ENCODE peak calls at places on chromosome 15, in five cellular contexts. H, T, A, D and L are unnamed samples.
A peak's percentile ranks its signal among the peaks of the same experiment; 100 is the strongest.

GRCh38 chr15:65377976-65378366 is at the start of gene IGDCC3:
- DNase-seq in A (peak; percentile 81), D (no peak), T (peak; percentile 31), H (no peak), L (peak; percentile 85)

GRCh38 chr15:45980376-45980775 is 345.5 kb downstream of the SQOR start:
- DNase-seq in T (no peak), A (no peak), D (no peak), H (no peak), L (no peak)

GRCh38 chr15:96851613-96852012 is 521.1 kb downstream of the NR2F2 start:
- DNase-seq in A (no peak), D (no peak), H (no peak), T (no peak), L (no peak)

GRCh38 chr15:52483712-52484111 is 45.0 kb downstream of the MYO5A start:
- DNase-seq in H (no peak), T (no peak), A (no peak), D (no peak), L (no peak)

GRCh38 chr15:23437673-23438072 is 9.4 kb downstream of the GOLGA6L2 start:
- DNase-seq in T (no peak), D (no peak), H (no peak), A (no peak), L (no peak)

GRCh38 chr15:25171856-25172687 is 217.3 kb downstream of the SNRPN start:
- DNase-seq in T (no peak), H (no peak), D (no peak), A (no peak), L (no peak)

GRCh38 chr15:64855206-64856000 is 13.7 kb downstream of the PLEKHO2 start:
- DNase-seq in A (no peak), T (no peak), D (no peak), H (no peak), L (no peak)

GRCh38 chr15:92492556-92492955 is 98.9 kb downstream of the ST8SIA2 start:
- DNase-seq in T (no peak), A (no peak), H (no peak), D (no peak), L (no peak)

GRCh38 chr15:75647370-75648155 is at the start of gene SNX33:
- DNase-seq in D (no peak), A (peak; percentile 78), T (peak; percentile 89), H (peak; percentile 89), L (peak; percentile 76)

GRCh38 chr15:89775815-89776214 is 317 bp upstream of the MESP2 start:
- DNase-seq in A (no peak), H (no peak), T (no peak), D (no peak), L (no peak)

GRCh38 chr15:25054329-25054728 is 99.5 kb downstream of the SNRPN start:
- DNase-seq in A (no peak), D (no peak), T (no peak), H (no peak), L (no peak)

GRCh38 chr15:65263313-65263712 is 23.4 kb downstream of the PARP16 start:
- DNase-seq in A (no peak), T (no peak), D (no peak), H (no peak), L (no peak)

GRCh38 chr15:66261056-66261455 is 7.5 kb upstream of the MEGF11 start:
- DNase-seq in T (no peak), D (no peak), H (no peak), A (no peak), L (no peak)

GRCh38 chr15:45855907-45856579 is 221.2 kb downstream of the SQOR start:
- DNase-seq in D (no peak), A (no peak), H (no peak), T (no peak), L (no peak)

GRCh38 chr15:56064152-56064551 is 70.7 kb upstream of the NEDD4 start:
- DNase-seq in A (no peak), D (no peak), T (no peak), H (no peak), L (no peak)

GRCh38 chr15:82810863-82811421 is 1.5 kb downstream of the WHAMM start:
- DNase-seq in T (no peak), H (no peak), D (peak; percentile 45), A (no peak), L (no peak)

GRCh38 chr15:90266485-90266884 is 1.0 kb downstream of the NGRN start:
- DNase-seq in A (no peak), D (no peak), T (no peak), H (no peak), L (no peak)

GRCh38 chr15:46120713-46121112 is 485.9 kb downstream of the SQOR start:
- DNase-seq in A (no peak), D (no peak), T (no peak), H (no peak), L (no peak)

GRCh38 chr15:88681610-88682221 is 42.9 kb downstream of the ISG20 start:
- DNase-seq in T (no peak), D (no peak), H (no peak), A (peak; percentile 79), L (no peak)

GRCh38 chr15:38724827-38725226 is 160.2 kb upstream of the RASGRP1 start:
- DNase-seq in T (peak; percentile 10), D (no peak), A (no peak), H (no peak), L (no peak)

GRCh38 chr15:56460947-56461346 is 4.0 kb downstream of the MNS1 start:
- DNase-seq in D (no peak), T (no peak), A (no peak), H (no peak), L (no peak)

GRCh38 chr15:89115547-89115946 is 27.3 kb downstream of the ABHD2 start:
- DNase-seq in T (no peak), A (no peak), H (no peak), D (no peak), L (peak; percentile 56)

GRCh38 chr15:62521396-62521795 is 356.3 kb upstream of the C2CD4B start:
- DNase-seq in H (no peak), A (no peak), T (no peak), D (no peak), L (no peak)

GRCh38 chr15:91073768-91074167 is 26.3 kb upstream of the SV2B start:
- DNase-seq in A (no peak), T (no peak), H (no peak), D (no peak), L (no peak)

GRCh38 chr15:95698971-95699370 is 631.5 kb upstream of the NR2F2 start:
- DNase-seq in A (no peak), H (no peak), D (no peak), T (no peak), L (no peak)

GRCh38 chr15:88089019-88089603 is 167.4 kb downstream of the NTRK3 start:
- DNase-seq in H (no peak), A (no peak), D (no peak), T (no peak), L (no peak)

GRCh38 chr15:29129221-29129620 is 140.4 kb downstream of the NSMCE3 start:
- DNase-seq in H (no peak), D (no peak), T (no peak), A (no peak), L (no peak)

GRCh38 chr15:89378699-89379422 is 44.2 kb upstream of the POLG start:
- DNase-seq in D (no peak), H (no peak), A (no peak), T (no peak), L (no peak)

GRCh38 chr15:45431502-45431901 is 53.2 kb upstream of the GATM start:
- DNase-seq in D (no peak), A (no peak), T (no peak), H (no peak), L (no peak)

GRCh38 chr15:58331903-58332675 is 99.7 kb upstream of the LIPC start:
- DNase-seq in A (peak; percentile 92), D (peak; percentile 82), H (peak; percentile 81), T (peak; percentile 92), L (peak; percentile 46)
- TF ChIP-seq POLR2A in A (peak; percentile 65), D (peak; percentile 76), H (peak; percentile 28), T (peak; percentile 92), L (no peak)

GRCh38 chr15:100890850-100891249 is 11.2 kb downstream of the ALDH1A3 start:
- DNase-seq in T (no peak), H (no peak), A (no peak), D (no peak), L (no peak)

GRCh38 chr15:100893261-100893963 is 13.8 kb downstream of the ALDH1A3 start:
- DNase-seq in D (no peak), T (no peak), H (no peak), A (no peak), L (no peak)

GRCh38 chr15:100892013-100892355 is 12.4 kb downstream of the ALDH1A3 start:
- DNase-seq in H (no peak), T (no peak), D (no peak), A (no peak), L (no peak)

GRCh38 chr15:100890059-100890720 is 10.6 kb downstream of the ALDH1A3 start:
- DNase-seq in H (no peak), T (no peak), D (no peak), A (no peak), L (no peak)

DNA sequence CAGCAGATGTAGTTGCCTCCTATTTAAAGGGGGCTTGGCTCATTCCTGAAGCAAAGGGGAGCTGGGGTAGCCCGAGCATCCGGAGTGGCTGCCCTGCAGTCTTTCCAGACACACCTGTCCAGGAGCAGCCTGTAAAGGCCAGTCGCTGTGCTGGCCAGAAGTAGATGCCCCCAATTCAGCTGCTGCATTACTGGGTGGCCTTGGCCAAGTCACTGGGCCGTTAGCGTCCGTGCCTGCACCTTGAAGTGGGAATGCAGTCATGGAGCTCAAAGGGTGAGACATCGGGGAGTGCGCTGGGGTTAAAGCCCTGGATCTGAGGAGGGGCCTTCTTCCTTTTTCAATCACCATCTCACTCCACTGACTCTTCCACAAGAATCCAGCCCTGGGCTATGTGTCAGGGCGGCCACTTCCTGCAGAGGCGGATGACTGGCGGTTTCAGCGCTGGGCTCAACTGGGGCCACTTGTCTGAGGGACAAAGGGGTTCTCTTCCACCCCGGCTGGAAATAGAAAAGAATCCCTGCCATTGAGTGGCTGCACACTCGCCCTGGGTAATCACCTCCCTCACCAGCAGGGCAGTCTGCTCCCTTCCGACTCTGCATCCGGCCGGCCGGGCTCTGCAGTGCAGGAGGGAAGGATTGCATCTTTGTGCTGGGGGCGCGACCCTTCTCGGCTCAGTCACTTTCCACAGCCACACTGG is 11.8 kb downstream of the ALDH1A3 start:
- DNase-seq in A (no peak), H (no peak), D (no peak), T (no peak), L (no peak)
- TF ChIP-seq CHD2 in A (no peak), H (no peak), D (no peak), T (no peak), L (no peak)

DNA sequence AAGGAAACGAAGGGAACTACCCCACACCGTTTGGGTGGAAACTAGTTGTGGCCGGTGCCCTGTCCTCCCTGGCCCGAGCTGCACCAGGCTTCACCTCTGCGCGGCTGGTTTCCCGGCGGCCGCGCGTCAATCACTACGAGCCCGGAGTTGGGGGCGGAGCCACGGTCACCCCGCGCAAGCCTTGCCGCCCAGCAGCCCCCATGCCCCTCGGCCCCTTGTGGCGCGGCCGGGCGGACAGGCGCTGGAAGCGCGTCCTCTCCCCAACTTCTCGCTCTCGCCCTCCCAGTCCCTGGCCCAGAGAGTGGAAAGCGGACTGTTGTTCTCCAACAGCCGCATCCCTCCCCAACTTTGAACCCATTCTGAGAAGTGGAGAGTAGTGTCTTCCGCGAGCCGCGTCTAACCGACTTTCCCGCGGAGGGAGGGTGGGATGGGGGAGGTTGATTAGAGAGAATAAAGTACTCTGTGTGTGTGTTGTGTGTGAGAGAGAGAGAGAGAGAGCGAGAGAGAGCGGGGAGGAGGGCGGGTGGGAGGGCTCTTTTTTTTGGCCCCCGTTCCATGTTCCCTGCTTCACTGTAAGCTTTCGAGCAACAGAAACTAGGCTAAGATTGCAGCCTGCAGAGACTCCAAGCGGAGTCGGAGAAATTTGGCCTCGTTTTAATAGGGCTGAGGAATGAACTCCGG is 1.4 kb upstream of the MEIS2 start:
- DNase-seq in D (no peak), A (peak; percentile 51), T (peak; percentile 79), H (peak; percentile 66), L (peak; percentile 87)
- TF ChIP-seq POLR2A in D (peak; percentile 55), A (peak; percentile 74), T (peak; percentile 83), H (peak; percentile 72), L (no peak)

GRCh38 chr15:74520407-74520806 is 20.6 kb upstream of the ARID3B start:
- DNase-seq in D (no peak), H (no peak), T (no peak), A (no peak), L (no peak)
- TF ChIP-seq CHD2 in D (no peak), H (no peak), T (no peak), A (no peak), L (no peak)